ENCODE peak calls at places on chromosomes 6 and 20, in seven cellular contexts. T is heart left ventricle; Y is CD4-positive, CD25-positive, alpha-beta regulatory T cell; J is suprapubic skin; A is hepatocyte; Q is Karpas-422; G is psoas muscle. H is an unnamed sample. For H3K9me3, the result is how much of the 10 kb centered on the place peaks cover.

GRCh38 chr6:156984178-156984738 is 207.1 kb downstream of the ARID1B start:
- DNase-seq in T (no peak), G (no peak), A (no peak), Q (no peak), J (no peak), Y (no peak), H (no peak)

GRCh38 chr6:105510746-105511145 is 107.9 kb upstream of the PREP start:
- DNase-seq in A (no peak), Q (no peak), T (no peak), J (no peak), Y (no peak), G (no peak), H (no peak)

GRCh38 chr6:116461563-116462507 is 660 bp downstream of the CALHM6 start:
- DNase-seq in J (peak), Q (no peak), Y (peak), G (peak), T (peak), A (peak), H (peak)

GRCh38 chr20:17610566-17611289 is 40.9 kb downstream of the DSTN start:
- DNase-seq in A (no peak), Y (peak), J (peak), T (peak), Q (no peak), G (peak), H (peak)

GRCh38 chr6:74579794-74580193 is 626.1 kb downstream of the COL12A1 start:
- DNase-seq in G (no peak), Y (no peak), A (no peak), Q (no peak), J (no peak), T (no peak), H (no peak)

GRCh38 chr20:63572071-63572787 is 1.8 kb downstream of the HELZ2 start:
- DNase-seq in Q (no peak), T (no peak), G (no peak), Y (no peak), A (no peak), J (no peak), H (no peak)

GRCh38 chr6:12030993-12031550 is 19.0 kb downstream of the HIVEP1 start:
- DNase-seq in Y (no peak), J (no peak), Q (no peak), G (no peak), A (no peak), T (no peak), H (no peak)

GRCh38 chr6:29886686-29887085 is 55.6 kb upstream of the HLA-A start:
- DNase-seq in J (no peak), Y (no peak), G (no peak), T (no peak), A (no peak), Q (no peak), H (no peak)

GRCh38 chr6:80077067-80077466 is 29.4 kb upstream of the BCKDHB start:
- DNase-seq in G (no peak), Y (no peak), J (no peak), T (no peak), A (no peak), Q (no peak), H (no peak)

GRCh38 chr20:57811373-57812020 is 101.7 kb upstream of the PMEPA1 start:
- DNase-seq in J (no peak), Y (no peak), G (no peak), T (no peak), Q (no peak), A (peak), H (no peak)

GRCh38 chr20:48231253-48231652 is 446.0 kb upstream of the SULF2 start:
- DNase-seq in A (no peak), Q (no peak), Y (no peak), G (no peak), T (no peak), J (no peak), H (no peak)
- H3K9me3 ChIP-seq in A (under half), Q (under half), Y (under half), G (under half), T (under half), J (under half), H (under half)

GRCh38 chr6:168281826-168282225 is 37.8 kb downstream of the DACT2 start:
- DNase-seq in Q (no peak), G (no peak), Y (no peak), A (no peak), J (no peak), T (no peak), H (no peak)
- H3K9me3 ChIP-seq in Q (under half), G (under half), Y (under half), A (under half), J (under half), T (under half), H (under half)

GRCh38 chr6:77965449-77965848 is 312.6 kb downstream of the MEI4 start:
- DNase-seq in G (no peak), Y (no peak), A (no peak), T (no peak), Q (no peak), J (no peak), H (no peak)
- H3K9me3 ChIP-seq in G (under half), Y (under half), A (under half), T (under half), Q (half or more), J (under half), H (under half)

GRCh38 chr20:59790388-59790787 is 143.0 kb downstream of the SYCP2 start:
- DNase-seq in Q (no peak), J (no peak), G (no peak), Y (no peak), T (no peak), A (no peak), H (no peak)

GRCh38 chr20:59792300-59792699 is 141.1 kb downstream of the SYCP2 start:
- DNase-seq in A (no peak), G (no peak), Y (no peak), J (peak), T (no peak), Q (no peak), H (no peak)

GRCh38 chr20:59789641-59790040 is 143.8 kb downstream of the SYCP2 start:
- DNase-seq in T (no peak), Y (no peak), A (no peak), Q (no peak), G (no peak), J (peak), H (no peak)

GRCh38 chr20:59788811-59789210 is 144.6 kb downstream of the SYCP2 start:
- DNase-seq in T (no peak), J (peak), A (no peak), Q (no peak), G (no peak), Y (no peak), H (no peak)

GRCh38 chr20:59794555-59794954 is 138.9 kb downstream of the SYCP2 start:
- DNase-seq in T (no peak), A (no peak), J (no peak), Q (no peak), G (no peak), Y (no peak), H (no peak)
- H3K9me3 ChIP-seq in T (under half), A (under half), J (under half), Q (under half), G (under half), Y (under half), H (under half)

DNA sequence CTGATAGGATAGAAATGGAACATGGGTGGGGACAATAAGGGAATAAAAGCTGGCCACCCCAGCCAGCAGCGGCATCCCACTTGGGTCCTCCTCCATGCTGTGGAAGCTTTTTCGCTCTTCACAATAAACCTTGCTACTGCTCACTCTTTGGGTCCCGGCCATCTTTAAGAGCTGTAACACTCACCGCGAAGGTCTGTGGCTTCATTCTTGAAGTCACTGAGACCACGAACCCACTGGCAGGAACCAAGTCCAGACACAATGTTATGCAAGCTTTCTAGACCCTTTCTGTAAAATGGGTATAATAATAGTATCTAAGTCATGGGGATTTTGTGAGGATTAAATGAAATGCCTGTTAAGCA is 48.9 kb upstream of the EZR start:
- DNase-seq in A (no peak), Q (no peak), Y (no peak), J (no peak), T (no peak), G (no peak), H (no peak)
- H3K9me3 ChIP-seq in A (under half), Q (under half), Y (under half), J (under half), T (under half), G (under half), H (under half)

DNA sequence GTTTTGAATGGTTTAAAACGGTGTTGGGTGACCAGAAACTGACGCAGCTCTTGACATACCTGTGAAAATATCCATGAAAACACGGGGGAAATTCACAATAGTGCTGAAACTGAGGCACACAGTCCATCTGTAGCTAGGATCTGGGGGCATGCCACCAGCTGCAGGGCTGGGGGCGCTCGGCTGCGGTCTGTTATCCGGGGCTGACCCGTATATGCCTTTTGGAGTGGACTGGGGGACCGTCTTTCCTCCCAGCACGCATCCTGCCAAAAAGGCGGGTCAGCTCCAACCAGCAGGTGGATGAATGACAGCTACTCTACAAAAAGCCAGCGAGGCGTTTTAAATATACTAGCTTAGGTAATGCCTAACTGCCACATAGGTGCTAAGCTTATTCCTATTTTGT is 729.8 kb downstream of the QKI start:
- DNase-seq in A (no peak), Y (no peak), J (no peak), T (no peak), Q (no peak), G (no peak), H (no peak)
- H3K9me3 ChIP-seq in A (under half), Y (under half), J (under half), T (under half), Q (under half), G (under half), H (under half)

GRCh38 chr20:39851459-39851858 is 837.6 kb downstream of the MAFB start:
- DNase-seq in Y (no peak), J (no peak), T (no peak), G (no peak), A (no peak), Q (no peak), H (no peak)
- H3K9me3 ChIP-seq in Y (under half), J (under half), T (under half), G (under half), A (under half), Q (under half), H (under half)

GRCh38 chr6:143165315-143165855 is 104.7 kb downstream of the AIG1 start:
- DNase-seq in J (no peak), Q (no peak), G (no peak), T (no peak), A (no peak), Y (no peak), H (no peak)
- H3K9me3 ChIP-seq in J (under half), Q (under half), G (under half), T (under half), A (under half), Y (under half), H (under half)

DNA sequence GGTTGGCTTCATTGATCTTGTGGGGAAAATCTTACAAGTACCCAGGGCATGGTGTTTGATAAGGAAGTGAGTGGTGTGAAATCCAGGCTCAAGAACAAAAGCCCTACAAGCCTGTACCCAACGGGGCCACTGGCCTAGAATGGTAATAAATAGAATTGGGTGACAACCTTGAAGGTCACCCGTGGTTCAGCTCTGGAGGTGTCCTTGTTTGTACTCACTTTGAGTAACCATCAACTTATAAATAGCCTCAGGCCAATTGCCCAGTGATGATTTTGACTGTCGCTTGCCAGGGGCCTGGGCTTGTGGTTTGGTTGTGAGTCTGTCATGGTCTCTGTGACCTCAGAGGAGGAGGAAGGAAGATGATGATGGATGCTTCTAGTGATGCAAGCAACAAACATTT is 87.8 kb downstream of the PHACTR3 start:
- DNase-seq in T (no peak), A (no peak), G (no peak), J (no peak), Y (no peak), Q (no peak), H (no peak)
- H3K9me3 ChIP-seq in T (under half), A (under half), G (under half), J (under half), Y (under half), Q (under half), H (under half)

DNA sequence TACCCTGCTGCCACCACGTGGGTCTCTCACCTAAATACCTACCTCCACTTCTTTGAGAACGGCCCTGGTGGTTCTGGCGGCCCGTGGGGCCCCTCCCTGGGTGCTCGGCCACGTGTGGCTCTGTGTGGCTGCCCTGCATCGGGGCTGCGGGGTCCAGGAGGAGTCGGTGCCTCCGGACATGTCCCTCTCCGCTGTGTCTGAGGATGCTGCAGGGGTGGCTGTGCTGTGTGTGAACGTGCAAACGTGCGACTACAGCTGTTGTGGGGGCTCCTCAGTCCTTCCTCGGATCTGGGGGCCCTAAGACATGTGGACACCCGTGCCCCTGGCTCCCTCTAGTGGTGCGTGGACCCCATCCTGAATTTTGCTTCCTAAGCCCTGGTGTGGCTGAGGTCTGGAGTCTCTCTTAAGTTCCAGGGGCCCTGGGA is 691.8 kb downstream of the QKI start:
- DNase-seq in J (no peak), Q (peak), A (peak), Y (no peak), G (peak), T (no peak), H (no peak)
- H3K9me3 ChIP-seq in J (under half), Q (under half), A (under half), Y (under half), G (under half), T (under half), H (under half)

H was measured in mucosa of descending colon.